ENCODE peak calls at places on chromosomes 13 and 19, in nine cellular contexts. One of them, this sample, is unnamed.

GRCh38 chr13:59946924-59947323 is 216.8 kb downstream of the DIAPH3 start:
- DNase-seq in OCI-LY7: no peak
- DNase-seq in astrocyte of the cerebellum: peak
- DNase-seq in HL-60: no peak
- DNase-seq in upper lobe of right lung: no peak
- DNase-seq in WERI-Rb-1: no peak
- DNase-seq in CD14-positive monocyte: no peak
- DNase-seq in PC-9: no peak
- DNase-seq in spleen: no peak
- DNase-seq in this sample: no peak

GRCh38 chr19:10168386-10168948 is 26.3 kb downstream of the DNMT1 start:
- DNase-seq in OCI-LY7: peak
- DNase-seq in astrocyte of the cerebellum: no peak
- DNase-seq in HL-60: no peak
- DNase-seq in upper lobe of right lung: no peak
- DNase-seq in WERI-Rb-1: no peak
- DNase-seq in CD14-positive monocyte: no peak
- DNase-seq in PC-9: no peak
- DNase-seq in spleen: no peak
- DNase-seq in this sample: no peak

GRCh38 chr13:113741101-113741731 is 17.8 kb upstream of the TMEM255B start:
- DNase-seq in OCI-LY7: no peak
- DNase-seq in astrocyte of the cerebellum: no peak
- DNase-seq in HL-60: peak
- DNase-seq in upper lobe of right lung: no peak
- DNase-seq in WERI-Rb-1: no peak
- DNase-seq in CD14-positive monocyte: no peak
- DNase-seq in PC-9: no peak
- DNase-seq in spleen: peak
- DNase-seq in this sample: no peak

GRCh38 chr13:110108348-110109139 is 198.4 kb downstream of the COL4A1 start:
- DNase-seq in OCI-LY7: no peak
- DNase-seq in astrocyte of the cerebellum: peak
- DNase-seq in HL-60: peak
- DNase-seq in upper lobe of right lung: peak
- DNase-seq in WERI-Rb-1: peak
- DNase-seq in CD14-positive monocyte: no peak
- DNase-seq in PC-9: peak
- DNase-seq in spleen: no peak
- DNase-seq in this sample: peak

GRCh38 chr13:45372189-45373115 is 31.5 kb upstream of the TPT1 start:
- DNase-seq in OCI-LY7: no peak
- DNase-seq in astrocyte of the cerebellum: no peak
- DNase-seq in HL-60: peak
- DNase-seq in upper lobe of right lung: no peak
- DNase-seq in WERI-Rb-1: no peak
- DNase-seq in CD14-positive monocyte: no peak
- DNase-seq in PC-9: no peak
- DNase-seq in spleen: no peak
- DNase-seq in this sample: no peak

GRCh38 chr13:25980255-25980654 is 71.6 kb downstream of the SHISA2 start:
- DNase-seq in OCI-LY7: peak
- DNase-seq in astrocyte of the cerebellum: no peak
- DNase-seq in HL-60: no peak
- DNase-seq in upper lobe of right lung: no peak
- DNase-seq in WERI-Rb-1: peak
- DNase-seq in CD14-positive monocyte: no peak
- DNase-seq in PC-9: no peak
- DNase-seq in spleen: no peak
- DNase-seq in this sample: no peak

GRCh38 chr19:18291590-18292459 is 10.4 kb upstream of the JUND start:
- DNase-seq in OCI-LY7: peak
- DNase-seq in astrocyte of the cerebellum: no peak
- DNase-seq in HL-60: peak
- DNase-seq in upper lobe of right lung: peak
- DNase-seq in WERI-Rb-1: peak
- DNase-seq in CD14-positive monocyte: peak
- DNase-seq in PC-9: peak
- DNase-seq in spleen: peak
- DNase-seq in this sample: no peak

GRCh38 chr13:40682449-40683240 is 16.2 kb upstream of the FOXO1 start:
- DNase-seq in OCI-LY7: peak
- DNase-seq in astrocyte of the cerebellum: no peak
- DNase-seq in HL-60: no peak
- DNase-seq in upper lobe of right lung: no peak
- DNase-seq in WERI-Rb-1: no peak
- DNase-seq in CD14-positive monocyte: no peak
- DNase-seq in PC-9: no peak
- DNase-seq in spleen: no peak
- DNase-seq in this sample: no peak

GRCh38 chr19:4524808-4525562 is 6.7 kb upstream of the PLIN4 start:
- DNase-seq in OCI-LY7: peak
- DNase-seq in astrocyte of the cerebellum: no peak
- DNase-seq in HL-60: peak
- DNase-seq in upper lobe of right lung: peak
- DNase-seq in WERI-Rb-1: peak
- DNase-seq in CD14-positive monocyte: peak
- DNase-seq in PC-9: no peak
- DNase-seq in spleen: peak
- DNase-seq in this sample: peak

GRCh38 chr19:30406220-30406944 is 34.2 kb downstream of the ZNF536 start:
- DNase-seq in OCI-LY7: no peak
- DNase-seq in astrocyte of the cerebellum: no peak
- DNase-seq in HL-60: peak
- DNase-seq in upper lobe of right lung: no peak
- DNase-seq in WERI-Rb-1: peak
- DNase-seq in CD14-positive monocyte: no peak
- DNase-seq in PC-9: no peak
- DNase-seq in spleen: no peak
- DNase-seq in this sample: no peak

GRCh38 chr19:15248648-15249559 is 16.7 kb upstream of the EPHX3 start:
- DNase-seq in OCI-LY7: no peak
- DNase-seq in astrocyte of the cerebellum: peak
- DNase-seq in HL-60: no peak
- DNase-seq in upper lobe of right lung: no peak
- DNase-seq in WERI-Rb-1: no peak
- DNase-seq in CD14-positive monocyte: no peak
- DNase-seq in PC-9: peak
- DNase-seq in spleen: no peak
- DNase-seq in this sample: no peak

GRCh38 chr19:1826557-1827521 is 14.8 kb upstream of the ATP8B3 start:
- DNase-seq in OCI-LY7: no peak
- DNase-seq in astrocyte of the cerebellum: no peak
- DNase-seq in HL-60: no peak
- DNase-seq in upper lobe of right lung: no peak
- DNase-seq in WERI-Rb-1: no peak
- DNase-seq in CD14-positive monocyte: no peak
- DNase-seq in PC-9: no peak
- DNase-seq in spleen: no peak
- DNase-seq in this sample: no peak

GRCh38 chr19:51427220-51427619 is 9.8 kb upstream of the SIGLEC10 start:
- DNase-seq in OCI-LY7: no peak
- DNase-seq in astrocyte of the cerebellum: no peak
- DNase-seq in HL-60: no peak
- DNase-seq in upper lobe of right lung: no peak
- DNase-seq in WERI-Rb-1: no peak
- DNase-seq in CD14-positive monocyte: peak
- DNase-seq in PC-9: no peak
- DNase-seq in spleen: peak
- DNase-seq in this sample: no peak

GRCh38 chr19:17136617-17137016 is 61.0 kb downstream of the MYO9B start:
- DNase-seq in OCI-LY7: no peak
- DNase-seq in astrocyte of the cerebellum: no peak
- DNase-seq in HL-60: no peak
- DNase-seq in upper lobe of right lung: no peak
- DNase-seq in WERI-Rb-1: no peak
- DNase-seq in CD14-positive monocyte: no peak
- DNase-seq in PC-9: no peak
- DNase-seq in spleen: no peak
- DNase-seq in this sample: no peak

GRCh38 chr19:56595548-56595899 is 422 bp downstream of the ZNF71 start:
- DNase-seq in OCI-LY7: no peak
- DNase-seq in astrocyte of the cerebellum: no peak
- DNase-seq in HL-60: no peak
- DNase-seq in upper lobe of right lung: no peak
- DNase-seq in WERI-Rb-1: no peak
- DNase-seq in CD14-positive monocyte: no peak
- DNase-seq in PC-9: no peak
- DNase-seq in spleen: no peak
- DNase-seq in this sample: no peak

GRCh38 chr13:100490692-100491091 is 97.9 kb downstream of the GGACT start:
- DNase-seq in OCI-LY7: no peak
- DNase-seq in astrocyte of the cerebellum: peak
- DNase-seq in HL-60: no peak
- DNase-seq in upper lobe of right lung: no peak
- DNase-seq in WERI-Rb-1: no peak
- DNase-seq in CD14-positive monocyte: no peak
- DNase-seq in PC-9: peak
- DNase-seq in spleen: no peak
- DNase-seq in this sample: no peak

GRCh38 chr19:38726761-38727301 is 17.4 kb downstream of the CAPN12 start:
- DNase-seq in OCI-LY7: no peak
- DNase-seq in astrocyte of the cerebellum: no peak
- DNase-seq in HL-60: no peak
- DNase-seq in upper lobe of right lung: no peak
- DNase-seq in WERI-Rb-1: no peak
- DNase-seq in CD14-positive monocyte: no peak
- DNase-seq in PC-9: no peak
- DNase-seq in spleen: no peak
- DNase-seq in this sample: no peak
- TF ChIP-seq CTCF in OCI-LY7: no peak
- TF ChIP-seq CTCF in astrocyte of the cerebellum: no peak
- TF ChIP-seq CTCF in HL-60: no peak
- TF ChIP-seq CTCF in upper lobe of right lung: no peak
- TF ChIP-seq CTCF in WERI-Rb-1: no peak
- TF ChIP-seq CTCF in CD14-positive monocyte: no peak
- TF ChIP-seq CTCF in PC-9: no peak
- TF ChIP-seq CTCF in spleen: no peak
- TF ChIP-seq CTCF in this sample: no peak

DNA sequence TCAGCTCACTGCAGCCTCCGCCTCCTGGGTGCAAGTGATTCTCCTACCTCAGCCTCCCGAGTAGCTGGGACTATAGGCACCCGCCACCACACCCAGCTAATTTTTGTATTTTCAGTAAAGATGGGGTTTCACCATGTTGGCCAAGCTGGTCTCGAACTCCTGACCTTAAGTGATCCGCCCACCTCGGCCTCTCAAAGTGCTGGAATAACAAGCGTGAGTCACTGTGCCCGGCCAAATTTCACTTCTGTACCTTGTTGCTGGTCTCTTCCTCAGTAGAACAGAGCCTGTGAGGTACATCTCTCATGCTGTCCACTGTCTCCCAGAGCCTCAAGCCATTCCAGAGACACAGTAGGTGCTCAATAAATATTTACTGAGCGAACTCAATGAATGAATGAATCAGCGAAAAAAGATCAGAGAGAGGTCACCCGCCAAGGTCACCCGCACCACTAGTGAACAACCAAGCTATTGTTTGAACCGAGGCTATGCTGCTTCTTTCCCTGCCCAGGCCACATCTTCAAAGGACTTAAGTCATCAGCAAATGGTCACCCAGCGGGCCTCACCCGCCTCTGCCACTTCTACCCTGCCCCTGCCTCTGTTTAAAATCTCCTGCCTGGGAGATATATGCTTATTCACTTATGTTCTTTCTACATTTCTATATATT is 9.3 kb downstream of the TMEM143 start:
- DNase-seq in OCI-LY7: no peak
- DNase-seq in astrocyte of the cerebellum: no peak
- DNase-seq in HL-60: no peak
- DNase-seq in upper lobe of right lung: no peak
- DNase-seq in WERI-Rb-1: no peak
- DNase-seq in CD14-positive monocyte: no peak
- DNase-seq in PC-9: peak
- DNase-seq in spleen: no peak
- DNase-seq in this sample: no peak
- TF ChIP-seq CTCF in OCI-LY7: no peak
- TF ChIP-seq CTCF in astrocyte of the cerebellum: no peak
- TF ChIP-seq CTCF in HL-60: no peak
- TF ChIP-seq CTCF in upper lobe of right lung: no peak
- TF ChIP-seq CTCF in WERI-Rb-1: no peak
- TF ChIP-seq CTCF in CD14-positive monocyte: no peak
- TF ChIP-seq CTCF in PC-9: no peak
- TF ChIP-seq CTCF in spleen: no peak
- TF ChIP-seq CTCF in this sample: no peak

DNA sequence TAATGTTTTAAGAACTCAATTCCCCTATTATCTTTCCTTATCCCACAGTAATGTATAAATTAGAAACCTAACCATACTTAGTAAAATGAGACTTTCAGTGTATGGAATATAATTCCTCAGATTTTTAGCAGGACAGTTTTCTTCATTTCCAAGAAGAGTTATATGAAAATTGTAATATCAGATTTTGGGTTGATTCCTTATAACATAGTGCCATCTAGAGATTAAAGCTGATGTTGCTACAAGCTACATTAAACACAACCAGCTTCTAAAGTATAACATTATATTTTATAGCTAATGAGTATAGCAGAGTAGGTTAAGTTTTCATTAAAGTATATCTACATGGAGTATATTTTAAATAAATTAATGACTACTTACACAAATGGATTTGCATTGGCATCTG is 99.7 kb upstream of the MIR17HG start:
- DNase-seq in OCI-LY7: peak
- DNase-seq in astrocyte of the cerebellum: no peak
- DNase-seq in HL-60: no peak
- DNase-seq in upper lobe of right lung: no peak
- DNase-seq in WERI-Rb-1: no peak
- DNase-seq in CD14-positive monocyte: no peak
- DNase-seq in PC-9: no peak
- DNase-seq in spleen: no peak
- DNase-seq in this sample: no peak
- TF ChIP-seq CTCF in OCI-LY7: no peak
- TF ChIP-seq CTCF in astrocyte of the cerebellum: peak
- TF ChIP-seq CTCF in HL-60: no peak
- TF ChIP-seq CTCF in upper lobe of right lung: peak
- TF ChIP-seq CTCF in WERI-Rb-1: peak
- TF ChIP-seq CTCF in CD14-positive monocyte: peak
- TF ChIP-seq CTCF in PC-9: peak
- TF ChIP-seq CTCF in spleen: peak
- TF ChIP-seq CTCF in this sample: peak

DNA sequence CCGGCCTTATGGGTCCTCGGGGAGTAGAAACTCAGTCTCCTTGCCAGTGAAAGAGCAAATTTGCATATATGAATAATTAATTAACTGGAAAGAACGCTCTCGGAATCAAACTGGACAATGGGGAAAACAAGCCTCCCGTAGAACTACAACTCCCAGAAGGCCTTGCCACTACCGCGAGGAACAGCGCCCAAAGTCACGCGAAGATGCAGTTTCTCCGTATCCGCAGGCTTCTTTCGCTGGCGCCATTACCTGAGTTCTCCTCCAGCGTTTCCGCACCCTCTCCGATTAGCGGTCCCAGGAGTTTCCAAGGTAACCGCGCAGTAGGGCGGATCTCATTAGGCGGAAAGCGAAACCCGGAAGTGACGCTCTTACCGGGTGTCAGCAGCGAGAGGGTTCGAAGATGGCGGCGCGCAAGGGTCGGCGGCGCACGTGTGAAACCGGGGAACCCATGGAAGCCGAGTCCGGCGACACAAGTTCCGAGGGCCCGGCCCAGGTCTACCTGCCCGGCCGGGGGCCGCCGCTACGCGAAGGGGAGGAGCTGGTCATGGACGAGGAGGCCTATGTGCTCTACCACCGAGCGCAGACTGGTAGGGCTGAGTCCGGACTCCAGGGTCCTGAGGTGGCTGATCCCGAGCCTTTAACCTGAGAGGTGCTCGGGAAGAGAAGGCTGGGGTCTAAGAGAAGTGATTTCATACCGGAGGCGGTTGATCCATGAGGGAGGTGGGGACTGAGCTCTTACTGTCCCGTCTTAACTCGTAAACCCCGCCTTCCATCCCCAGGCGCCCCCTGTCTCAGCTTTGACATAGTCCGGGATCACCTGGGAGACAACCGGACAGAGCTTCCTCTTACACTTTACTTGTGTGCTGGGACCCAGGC is at the start of gene GRWD1:
- DNase-seq in OCI-LY7: peak
- DNase-seq in astrocyte of the cerebellum: peak
- DNase-seq in HL-60: peak
- DNase-seq in upper lobe of right lung: peak
- DNase-seq in WERI-Rb-1: peak
- DNase-seq in CD14-positive monocyte: peak
- DNase-seq in PC-9: peak
- DNase-seq in spleen: peak
- DNase-seq in this sample: peak
- TF ChIP-seq CTCF in OCI-LY7: peak
- TF ChIP-seq CTCF in astrocyte of the cerebellum: peak
- TF ChIP-seq CTCF in HL-60: no peak
- TF ChIP-seq CTCF in upper lobe of right lung: no peak
- TF ChIP-seq CTCF in WERI-Rb-1: peak
- TF ChIP-seq CTCF in CD14-positive monocyte: peak
- TF ChIP-seq CTCF in PC-9: peak
- TF ChIP-seq CTCF in spleen: no peak
- TF ChIP-seq CTCF in this sample: no peak